ENCODE peak calls at places on chromosomes 1 and 21, in nine cellular contexts. One of them, this sample, is unnamed.

GRCh38 chr1:110523011-110523410 is 4.0 kb upstream of the KCNA10 start:
- DNase-seq in pulmonary artery endothelial cell: no peak
- DNase-seq in SJSA1: no peak
- DNase-seq in stimulated activated CD4-positive, alpha-beta T cell treated with anti-CD3 and anti-CD28 coated beads, Interleukin-4, amount 100 ng/mL, for 48 hours: no peak
- DNase-seq in GDM1: no peak
- DNase-seq in progenitor cell of endocrine pancreas: no peak
- DNase-seq in Karpas-422: no peak
- DNase-seq in GM23338: no peak
- DNase-seq in T-helper 2 cell: no peak
- DNase-seq in this sample: no peak

GRCh38 chr1:220156620-220157146 is 62.8 kb downstream of the IARS2 start:
- DNase-seq in progenitor cell of endocrine pancreas: no peak
- DNase-seq in stimulated activated CD4-positive, alpha-beta T cell treated with anti-CD3 and anti-CD28 coated beads, Interleukin-4, amount 100 ng/mL, for 48 hours: no peak
- DNase-seq in GDM1: no peak
- DNase-seq in Karpas-422: no peak
- DNase-seq in pulmonary artery endothelial cell: no peak
- DNase-seq in SJSA1: no peak
- DNase-seq in GM23338: no peak
- DNase-seq in T-helper 2 cell: no peak
- DNase-seq in this sample: no peak

GRCh38 chr1:94980909-94981252 is 54.0 kb upstream of the CNN3 start:
- DNase-seq in GDM1: no peak
- DNase-seq in GM23338: no peak
- DNase-seq in stimulated activated CD4-positive, alpha-beta T cell treated with anti-CD3 and anti-CD28 coated beads, Interleukin-4, amount 100 ng/mL, for 48 hours: no peak
- DNase-seq in pulmonary artery endothelial cell: no peak
- DNase-seq in Karpas-422: no peak
- DNase-seq in T-helper 2 cell: no peak
- DNase-seq in SJSA1: no peak
- DNase-seq in progenitor cell of endocrine pancreas: no peak
- DNase-seq in this sample: no peak

GRCh38 chr1:154970631-154971340 is at the start of gene SHC1:
- DNase-seq in GDM1: peak; percentile 70
- DNase-seq in progenitor cell of endocrine pancreas: peak; percentile 57
- DNase-seq in SJSA1: peak; percentile 97
- DNase-seq in GM23338: peak; percentile 97
- DNase-seq in Karpas-422: peak; percentile 89
- DNase-seq in pulmonary artery endothelial cell: peak; percentile 74
- DNase-seq in stimulated activated CD4-positive, alpha-beta T cell treated with anti-CD3 and anti-CD28 coated beads, Interleukin-4, amount 100 ng/mL, for 48 hours: no peak
- DNase-seq in T-helper 2 cell: no peak
- DNase-seq in this sample: peak; percentile 94

GRCh38 chr1:63710306-63710705 is 63.5 kb upstream of the ROR1 start:
- DNase-seq in GDM1: no peak
- DNase-seq in SJSA1: no peak
- DNase-seq in progenitor cell of endocrine pancreas: no peak
- DNase-seq in pulmonary artery endothelial cell: no peak
- DNase-seq in T-helper 2 cell: no peak
- DNase-seq in GM23338: no peak
- DNase-seq in stimulated activated CD4-positive, alpha-beta T cell treated with anti-CD3 and anti-CD28 coated beads, Interleukin-4, amount 100 ng/mL, for 48 hours: no peak
- DNase-seq in Karpas-422: no peak
- DNase-seq in this sample: no peak

GRCh38 chr1:155083865-155084721 is 5.5 kb downstream of the EFNA3 start:
- DNase-seq in SJSA1: no peak
- DNase-seq in stimulated activated CD4-positive, alpha-beta T cell treated with anti-CD3 and anti-CD28 coated beads, Interleukin-4, amount 100 ng/mL, for 48 hours: no peak
- DNase-seq in T-helper 2 cell: no peak
- DNase-seq in pulmonary artery endothelial cell: no peak
- DNase-seq in GM23338: no peak
- DNase-seq in GDM1: peak; percentile 26
- DNase-seq in progenitor cell of endocrine pancreas: no peak
- DNase-seq in Karpas-422: peak; percentile 85
- DNase-seq in this sample: peak; percentile 74

GRCh38 chr1:218741852-218742251 is 396.7 kb downstream of the TGFB2 start:
- DNase-seq in stimulated activated CD4-positive, alpha-beta T cell treated with anti-CD3 and anti-CD28 coated beads, Interleukin-4, amount 100 ng/mL, for 48 hours: no peak
- DNase-seq in Karpas-422: no peak
- DNase-seq in T-helper 2 cell: no peak
- DNase-seq in pulmonary artery endothelial cell: no peak
- DNase-seq in SJSA1: no peak
- DNase-seq in GM23338: no peak
- DNase-seq in progenitor cell of endocrine pancreas: no peak
- DNase-seq in GDM1: no peak
- DNase-seq in this sample: no peak

GRCh38 chr1:65423884-65424655 is 3.6 kb downstream of the LEPR start:
- DNase-seq in SJSA1: no peak
- DNase-seq in pulmonary artery endothelial cell: peak; percentile 76
- DNase-seq in progenitor cell of endocrine pancreas: no peak
- DNase-seq in GM23338: no peak
- DNase-seq in GDM1: no peak
- DNase-seq in Karpas-422: no peak
- DNase-seq in stimulated activated CD4-positive, alpha-beta T cell treated with anti-CD3 and anti-CD28 coated beads, Interleukin-4, amount 100 ng/mL, for 48 hours: no peak
- DNase-seq in T-helper 2 cell: no peak
- DNase-seq in this sample: no peak

GRCh38 chr1:12315126-12315525 is 85.3 kb downstream of the VPS13D start:
- DNase-seq in GDM1: no peak
- DNase-seq in Karpas-422: no peak
- DNase-seq in SJSA1: no peak
- DNase-seq in pulmonary artery endothelial cell: no peak
- DNase-seq in T-helper 2 cell: no peak
- DNase-seq in stimulated activated CD4-positive, alpha-beta T cell treated with anti-CD3 and anti-CD28 coated beads, Interleukin-4, amount 100 ng/mL, for 48 hours: no peak
- DNase-seq in GM23338: no peak
- DNase-seq in progenitor cell of endocrine pancreas: no peak
- DNase-seq in this sample: no peak

GRCh38 chr1:19799233-19799876 is 361 bp downstream of the TMCO4 start:
- DNase-seq in progenitor cell of endocrine pancreas: peak; percentile 37
- DNase-seq in GM23338: peak; percentile 51
- DNase-seq in Karpas-422: peak; percentile 87
- DNase-seq in stimulated activated CD4-positive, alpha-beta T cell treated with anti-CD3 and anti-CD28 coated beads, Interleukin-4, amount 100 ng/mL, for 48 hours: peak; percentile 40
- DNase-seq in pulmonary artery endothelial cell: no peak
- DNase-seq in GDM1: peak; percentile 11
- DNase-seq in T-helper 2 cell: peak; percentile 31
- DNase-seq in SJSA1: peak; percentile 75
- DNase-seq in this sample: peak; percentile 83

GRCh38 chr21:34850166-34850695 is 181.4 kb downstream of the CLIC6 start:
- DNase-seq in SJSA1: no peak
- DNase-seq in Karpas-422: no peak
- DNase-seq in pulmonary artery endothelial cell: no peak
- DNase-seq in progenitor cell of endocrine pancreas: no peak
- DNase-seq in GDM1: no peak
- DNase-seq in T-helper 2 cell: no peak
- DNase-seq in GM23338: no peak
- DNase-seq in stimulated activated CD4-positive, alpha-beta T cell treated with anti-CD3 and anti-CD28 coated beads, Interleukin-4, amount 100 ng/mL, for 48 hours: no peak
- DNase-seq in this sample: no peak

This sample was measured in right lobe of liver.